ENCODE peak calls at places on chromosomes 7 and 10, in ten cellular contexts. Z, G, V, W, J, H, A, D, B and E are unnamed samples. For H3K27me3 and H3K9me3, the result is how much of the 10 kb centered on the place peaks cover.

GRCh38 chr10:14389981-14390590 is 59.4 kb upstream of the FRMD4A start:
- DNase-seq in Z (no peak), G (no peak), V (no peak), W (no peak), J (no peak), H (no peak), A (no peak), D (no peak), B (peak), E (no peak)

GRCh38 chr7:87395442-87396020 is 50.1 kb downstream of the CROT start:
- DNase-seq in Z (no peak), G (no peak), V (no peak), W (no peak), J (no peak), H (no peak), A (no peak), D (no peak), B (no peak), E (no peak)

GRCh38 chr7:69373171-69374035 is 224.9 kb upstream of the AUTS2 start:
- DNase-seq in Z (no peak), G (no peak), V (no peak), W (peak), J (no peak), H (no peak), A (no peak), D (no peak), B (no peak), E (no peak)

GRCh38 chr10:132609211-132609610 is 71.6 kb downstream of the INPP5A start:
- DNase-seq in Z (no peak), G (no peak), V (no peak), W (no peak), J (no peak), H (no peak), A (no peak), D (no peak), B (no peak), E (no peak)

GRCh38 chr10:21173964-21174669 is 277.0 kb upstream of the NEBL start:
- DNase-seq in Z (peak), G (peak), V (peak), W (peak), J (peak), H (no peak), A (no peak), D (no peak), B (peak), E (peak)

GRCh38 chr10:15585303-15585715 is 134.4 kb downstream of the ITGA8 start:
- DNase-seq in Z (peak), G (peak), V (peak), W (peak), J (peak), H (peak), A (no peak), D (no peak), B (peak), E (peak)

GRCh38 chr7:129271500-129272355 is 46.9 kb downstream of the AHCYL2 start:
- DNase-seq in Z (peak), G (peak), V (peak), W (peak), J (peak), H (peak), A (peak), D (no peak), B (peak), E (peak)

GRCh38 chr7:141884544-141885227 is 31.5 kb upstream of the OR9A4 start:
- DNase-seq in Z (no peak), G (no peak), V (no peak), W (no peak), J (no peak), H (no peak), A (no peak), D (no peak), B (no peak), E (no peak)

GRCh38 chr7:92705831-92706230 is 115.6 kb upstream of the FAM133B start:
- DNase-seq in Z (no peak), G (no peak), V (no peak), W (no peak), J (no peak), H (no peak), A (no peak), D (no peak), B (peak), E (no peak)

GRCh38 chr7:31814187-31814586 is 127.2 kb downstream of the PPP1R17 start:
- DNase-seq in Z (no peak), G (no peak), V (peak), W (peak), J (no peak), H (no peak), A (no peak), D (no peak), B (no peak), E (no peak)

GRCh38 chr10:14586901-14587300 is 187.8 kb downstream of the FAM107B start:
- DNase-seq in Z (no peak), G (peak), V (no peak), W (no peak), J (no peak), H (no peak), A (peak), D (no peak), B (peak), E (no peak)

GRCh38 chr10:132709471-132709951 is 76.4 kb downstream of the NKX6-2 start:
- DNase-seq in Z (no peak), G (peak), V (peak), W (no peak), J (no peak), H (no peak), A (no peak), D (no peak), B (no peak), E (no peak)

GRCh38 chr7:30254248-30254647 is 30.1 kb upstream of the ZNRF2 start:
- DNase-seq in Z (no peak), G (no peak), V (no peak), W (no peak), J (no peak), H (no peak), A (no peak), D (no peak), B (no peak), E (no peak)

GRCh38 chr10:81108516-81109199 is 571.0 kb downstream of the SH2D4B start:
- DNase-seq in Z (peak), G (no peak), V (no peak), W (no peak), J (no peak), H (no peak), A (no peak), D (no peak), B (no peak), E (no peak)

GRCh38 chr7:50982626-50983025 is 199.9 kb upstream of the GRB10 start:
- DNase-seq in Z (no peak), G (peak), V (peak), W (no peak), J (no peak), H (no peak), A (no peak), D (no peak), B (no peak), E (no peak)

GRCh38 chr10:22682237-22683192 is 31.9 kb downstream of the PIP4K2A start:
- DNase-seq in Z (no peak), G (no peak), V (no peak), W (peak), J (no peak), H (no peak), A (peak), D (no peak), B (peak), E (no peak)

GRCh38 chr7:111414374-111414773 is 147.9 kb downstream of the IMMP2L start:
- DNase-seq in Z (no peak), G (no peak), V (no peak), W (no peak), J (no peak), H (no peak), A (no peak), D (no peak), B (no peak), E (no peak)

GRCh38 chr10:69501657-69502056 is 50.4 kb downstream of the TSPAN15 start:
- DNase-seq in Z (no peak), G (peak), V (peak), W (no peak), J (no peak), H (no peak), A (no peak), D (no peak), B (no peak), E (peak)

GRCh38 chr10:100812978-100813377 is 67.6 kb downstream of the PAX2 start:
- DNase-seq in Z (no peak), G (no peak), V (no peak), W (no peak), J (no peak), H (no peak), A (no peak), D (no peak), B (no peak), E (no peak)

GRCh38 chr10:29435809-29436501 is 147.1 kb downstream of the LYZL1 start:
- DNase-seq in Z (no peak), G (no peak), V (no peak), W (peak), J (no peak), H (no peak), A (no peak), D (no peak), B (no peak), E (no peak)

GRCh38 chr10:110834622-110835219 is 37.0 kb upstream of the PDCD4 start:
- DNase-seq in Z (peak), G (peak), V (peak), W (no peak), J (no peak), H (no peak), A (no peak), D (no peak), B (no peak), E (no peak)

DNA sequence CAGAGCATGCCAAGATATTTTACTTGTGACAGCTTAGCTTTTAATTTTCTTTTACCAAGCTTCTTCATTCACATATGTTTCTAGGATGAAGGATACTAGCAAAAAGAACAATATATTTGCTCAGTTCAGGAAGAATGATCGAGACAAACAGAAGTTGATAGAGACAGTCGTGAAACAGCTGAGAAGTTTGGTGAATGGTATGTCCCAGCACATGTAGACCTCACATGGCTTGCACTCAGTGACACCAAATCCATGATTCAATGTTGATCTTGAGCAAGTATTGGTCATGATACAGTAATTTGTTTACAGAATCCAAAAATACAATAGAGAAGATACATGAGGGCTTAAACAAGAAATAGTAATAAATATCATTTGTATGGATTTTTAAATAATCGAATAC is 2.5 kb upstream of the CYP26C1 start:
- DNase-seq in Z (no peak), G (no peak), V (no peak), W (no peak), J (no peak), H (no peak), A (no peak), D (no peak), B (no peak), E (no peak)
- H3K27me3 ChIP-seq in Z (under half), G (under half), V (half or more), W (under half), J (under half), H (under half), A (under half), D (under half), B (under half), E (under half)

GRCh38 chr7:75534727-75535307 is 42.7 kb downstream of the SPDYE5 start:
- DNase-seq in Z (no peak), G (no peak), V (no peak), W (peak), J (no peak), H (no peak), A (no peak), D (no peak), B (no peak), E (no peak)

GRCh38 chr7:75531359-75531821 is 39.3 kb downstream of the SPDYE5 start:
- DNase-seq in Z (no peak), G (peak), V (peak), W (peak), J (no peak), H (no peak), A (no peak), D (no peak), B (peak), E (no peak)

GRCh38 chr7:75533926-75534325 is 41.8 kb downstream of the SPDYE5 start:
- DNase-seq in Z (no peak), G (no peak), V (no peak), W (no peak), J (no peak), H (no peak), A (no peak), D (no peak), B (no peak), E (peak)

GRCh38 chr7:75536491-75536890 is 44.4 kb downstream of the SPDYE5 start:
- DNase-seq in Z (no peak), G (no peak), V (no peak), W (no peak), J (no peak), H (no peak), A (no peak), D (no peak), B (no peak), E (no peak)

GRCh38 chr7:75532639-75533038 is 40.5 kb downstream of the SPDYE5 start:
- DNase-seq in Z (no peak), G (no peak), V (no peak), W (no peak), J (no peak), H (no peak), A (no peak), D (no peak), B (no peak), E (no peak)
- H3K9me3 ChIP-seq in Z (under half), G (under half), V (under half), W (under half), J (under half), H (under half), A (under half), D (under half), B (under half), E (under half)

GRCh38 chr7:36855330-36855729 is 131.0 kb upstream of the AOAH start:
- DNase-seq in Z (no peak), G (no peak), V (no peak), W (no peak), J (no peak), H (no peak), A (no peak), D (no peak), B (peak), E (no peak)
- H3K27me3 ChIP-seq in Z (under half), G (under half), V (under half), W (under half), J (under half), H (under half), A (under half), D (under half), B (under half), E (under half)

GRCh38 chr7:6705959-6706665 is 635 bp downstream of the ZNF12 start:
- DNase-seq in Z (peak), G (peak), V (peak), W (peak), J (no peak), H (no peak), A (peak), D (no peak), B (peak), E (peak)
- H3K9me3 ChIP-seq in Z (under half), G (under half), V (half or more), W (under half), J (under half), H (under half), A (under half), D (under half), B (under half), E (under half)

DNA sequence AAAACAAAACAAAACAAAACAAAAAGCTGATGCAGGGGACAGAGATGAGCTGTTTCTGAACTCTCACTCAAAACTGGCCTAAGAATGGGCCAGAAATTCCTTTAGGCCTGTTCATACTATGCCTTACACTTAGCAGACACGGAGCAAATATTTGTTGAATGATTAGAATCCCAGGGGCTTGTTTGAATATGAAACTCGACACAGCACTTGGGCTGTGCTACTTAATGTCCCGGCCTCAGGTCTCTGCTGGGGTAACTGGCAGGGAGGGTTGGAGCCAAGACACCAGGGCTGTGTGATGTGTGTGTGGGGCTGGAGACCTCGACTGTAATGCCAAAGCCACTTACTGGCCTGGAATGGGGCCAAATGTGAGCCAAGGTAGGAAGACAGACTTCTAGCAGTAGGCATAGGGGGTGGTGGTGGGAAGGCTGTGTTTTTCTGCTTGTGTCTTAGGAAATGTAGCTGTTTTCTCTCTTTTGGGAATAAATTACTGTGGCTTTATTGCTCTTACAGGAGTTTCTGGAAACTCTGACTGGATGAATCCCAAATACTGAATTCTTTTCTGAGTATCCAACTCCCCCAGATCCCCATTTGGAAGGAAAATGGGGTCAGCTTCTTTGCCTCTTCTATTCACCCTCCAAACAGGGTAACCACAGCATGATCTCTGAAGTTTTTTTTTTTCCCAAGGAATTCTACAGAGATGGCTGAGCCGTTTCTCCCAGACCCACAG is 66.7 kb downstream of the EMX2 start:
- DNase-seq in Z (no peak), G (no peak), V (no peak), W (peak), J (peak), H (peak), A (no peak), D (no peak), B (peak), E (no peak)
- H3K27me3 ChIP-seq in Z (under half), G (under half), V (under half), W (under half), J (under half), H (under half), A (under half), D (under half), B (under half), E (under half)

DNA sequence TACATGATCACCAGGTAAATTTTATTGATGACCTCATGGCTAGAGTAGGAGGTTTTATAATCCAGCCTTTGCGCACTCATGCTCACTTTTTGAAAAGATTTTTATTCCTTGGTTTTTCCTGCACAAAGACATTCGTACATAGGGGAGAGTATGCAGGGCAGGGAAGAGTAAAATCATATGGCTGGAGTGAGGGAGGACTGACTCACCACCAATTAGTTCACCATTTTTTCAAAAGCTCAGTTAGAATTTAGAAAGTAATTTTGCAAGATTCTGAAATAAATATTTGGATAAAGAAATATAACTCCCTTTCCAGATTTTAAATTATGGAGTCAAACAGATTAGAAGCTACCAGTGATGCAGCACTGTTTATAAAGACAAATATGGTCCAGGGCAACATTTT is 111.9 kb downstream of the SEMA3D start:
- DNase-seq in Z (no peak), G (no peak), V (no peak), W (peak), J (no peak), H (no peak), A (no peak), D (no peak), B (no peak), E (no peak)
- H3K9me3 ChIP-seq in Z (under half), G (under half), V (under half), W (under half), J (under half), H (under half), A (under half), D (under half), B (under half), E (under half)

DNA sequence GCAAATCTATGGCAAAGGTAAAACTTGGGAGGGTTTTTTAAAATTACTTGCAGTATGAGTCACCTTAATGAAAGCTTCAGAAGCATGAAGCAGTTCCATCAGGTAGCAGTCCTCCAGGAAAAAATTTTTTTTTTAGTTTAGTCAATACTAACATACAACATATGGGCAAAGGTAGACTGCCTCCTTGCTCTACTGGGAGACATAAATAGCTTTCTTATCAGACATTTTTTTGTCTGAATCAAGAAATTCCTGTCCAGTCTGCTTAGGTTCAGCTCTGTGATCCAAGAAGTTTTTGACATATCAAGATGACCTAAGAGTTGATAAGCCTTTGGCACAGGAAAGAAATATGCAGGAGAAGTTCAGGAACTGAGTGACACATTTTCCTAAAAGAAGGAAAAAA is 171.5 kb upstream of the TCF7L2 start:
- DNase-seq in Z (no peak), G (no peak), V (no peak), W (no peak), J (no peak), H (no peak), A (no peak), D (no peak), B (no peak), E (no peak)
- H3K27me3 ChIP-seq in Z (under half), G (under half), V (under half), W (under half), J (under half), H (under half), A (under half), D (under half), B (under half), E (under half)

GRCh38 chr10:17282311-17282710 is 54.3 kb downstream of the VIM start:
- DNase-seq in Z (no peak), G (no peak), V (no peak), W (no peak), J (no peak), H (no peak), A (no peak), D (no peak), B (no peak), E (no peak)
- H3K9me3 ChIP-seq in Z (under half), G (under half), V (under half), W (under half), J (under half), H (under half), A (under half), D (under half), B (under half), E (under half)

DNA sequence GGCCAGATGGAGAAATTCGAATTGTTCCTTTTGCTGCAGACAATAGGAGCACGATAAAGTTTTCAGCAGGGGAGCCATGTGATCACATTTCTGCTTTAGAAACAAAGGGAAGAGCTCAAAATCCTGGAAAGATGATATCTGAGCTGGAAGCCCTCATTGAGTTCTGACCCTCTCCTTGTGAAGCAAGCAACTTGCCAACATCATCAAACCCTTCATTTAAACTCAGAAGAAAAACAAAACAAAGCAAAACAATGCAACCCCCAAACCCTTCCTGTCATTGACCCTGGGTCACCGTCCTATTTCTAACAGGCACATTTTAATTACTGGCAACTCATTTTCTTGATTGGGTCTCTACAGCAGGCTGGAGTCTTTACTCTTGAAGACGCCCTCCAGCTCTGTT is 198.3 kb upstream of the ZNF32 start:
- DNase-seq in Z (no peak), G (no peak), V (no peak), W (no peak), J (no peak), H (no peak), A (no peak), D (no peak), B (no peak), E (no peak)
- H3K27me3 ChIP-seq in Z (under half), G (under half), V (under half), W (under half), J (under half), H (under half), A (under half), D (under half), B (under half), E (under half)

DNA sequence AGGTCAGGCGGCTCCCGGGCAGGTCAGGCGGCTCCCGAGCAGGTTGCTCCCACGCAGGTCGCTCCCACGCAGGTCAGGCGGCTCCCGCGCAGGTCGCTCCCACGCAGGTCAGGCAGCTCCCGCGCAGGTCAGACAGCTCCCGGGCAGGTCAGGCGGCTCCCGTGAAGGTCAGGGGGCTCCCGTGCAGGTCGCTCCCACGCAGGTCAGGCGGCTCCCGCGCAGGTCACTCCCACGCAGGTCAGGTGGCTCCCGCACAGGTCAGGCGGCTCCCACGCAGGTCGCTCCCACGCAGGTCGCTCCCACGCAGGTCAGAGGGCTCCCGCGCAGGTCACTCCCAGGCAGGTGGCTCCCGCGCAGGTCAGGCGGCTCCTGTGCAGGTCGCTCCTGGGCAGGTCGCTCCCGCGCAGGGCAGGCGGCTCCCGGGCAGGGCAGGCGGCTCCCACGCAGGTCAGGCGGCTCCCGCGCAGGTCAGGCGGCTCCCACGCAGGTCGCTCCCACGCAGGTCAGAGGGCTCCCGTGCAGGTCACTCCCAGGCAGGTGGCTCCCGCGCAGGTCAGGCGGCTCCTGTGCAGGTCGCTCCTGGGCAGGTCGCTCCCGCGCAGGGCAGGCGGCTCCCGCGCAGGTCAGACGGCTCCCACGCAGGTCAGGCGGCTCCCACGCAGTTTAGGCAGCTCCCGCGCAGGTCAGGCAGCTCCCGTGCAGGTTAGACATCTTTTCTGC is 30.7 kb downstream of the PTPRN2 start:
- DNase-seq in Z (no peak), G (no peak), V (peak), W (no peak), J (no peak), H (no peak), A (no peak), D (no peak), B (no peak), E (no peak)
- H3K9me3 ChIP-seq in Z (under half), G (under half), V (half or more), W (under half), J (under half), H (under half), A (under half), D (under half), B (under half), E (under half)